ENCODE peak calls at places on chromosomes 13 and 19, in eight cellular contexts. One of them, this sample, is unnamed.

GRCh38 chr13:98405107-98405571 is 171.8 kb downstream of the STK24 start:
- DNase-seq in NCI-H1092 treated with DMSO at 0.1 percent for 48 hours: peak; percentile 71
- DNase-seq in SJSA1: no peak
- DNase-seq in effector CD4-positive, alpha-beta T cell: no peak
- DNase-seq in HTR-8/SVneo: no peak
- DNase-seq in germinal center: no peak
- DNase-seq in activated CD4-positive, CD25-positive, alpha-beta regulatory T cell treated with anti-CD3 and anti-CD28 coated beads, Interleukin-2, amount 50 U/mL, for 72 hours: no peak
- DNase-seq in EL: no peak
- DNase-seq in this sample: no peak

GRCh38 chr19:4582980-4583842 is 23.7 kb upstream of the SEMA6B start:
- DNase-seq in NCI-H1092 treated with DMSO at 0.1 percent for 48 hours: no peak
- DNase-seq in SJSA1: no peak
- DNase-seq in effector CD4-positive, alpha-beta T cell: no peak
- DNase-seq in HTR-8/SVneo: no peak
- DNase-seq in germinal center: no peak
- DNase-seq in activated CD4-positive, CD25-positive, alpha-beta regulatory T cell treated with anti-CD3 and anti-CD28 coated beads, Interleukin-2, amount 50 U/mL, for 72 hours: no peak
- DNase-seq in EL: peak; percentile 29
- DNase-seq in this sample: no peak

GRCh38 chr19:42150353-42150752 is 18.1 kb upstream of the POU2F2 start:
- DNase-seq in NCI-H1092 treated with DMSO at 0.1 percent for 48 hours: peak; percentile 81
- DNase-seq in SJSA1: no peak
- DNase-seq in effector CD4-positive, alpha-beta T cell: no peak
- DNase-seq in HTR-8/SVneo: no peak
- DNase-seq in germinal center: no peak
- DNase-seq in activated CD4-positive, CD25-positive, alpha-beta regulatory T cell treated with anti-CD3 and anti-CD28 coated beads, Interleukin-2, amount 50 U/mL, for 72 hours: no peak
- DNase-seq in EL: no peak
- DNase-seq in this sample: no peak

GRCh38 chr19:18848860-18849661 is 17.3 kb downstream of the UPF1 start:
- DNase-seq in NCI-H1092 treated with DMSO at 0.1 percent for 48 hours: no peak
- DNase-seq in SJSA1: no peak
- DNase-seq in effector CD4-positive, alpha-beta T cell: no peak
- DNase-seq in HTR-8/SVneo: no peak
- DNase-seq in germinal center: peak; percentile 34
- DNase-seq in activated CD4-positive, CD25-positive, alpha-beta regulatory T cell treated with anti-CD3 and anti-CD28 coated beads, Interleukin-2, amount 50 U/mL, for 72 hours: no peak
- DNase-seq in EL: peak; percentile 65
- DNase-seq in this sample: no peak

GRCh38 chr13:74305876-74306275 is 171.7 kb upstream of the KLF12 start:
- DNase-seq in NCI-H1092 treated with DMSO at 0.1 percent for 48 hours: no peak
- DNase-seq in SJSA1: no peak
- DNase-seq in effector CD4-positive, alpha-beta T cell: no peak
- DNase-seq in HTR-8/SVneo: no peak
- DNase-seq in germinal center: no peak
- DNase-seq in activated CD4-positive, CD25-positive, alpha-beta regulatory T cell treated with anti-CD3 and anti-CD28 coated beads, Interleukin-2, amount 50 U/mL, for 72 hours: no peak
- DNase-seq in EL: peak; percentile 12
- DNase-seq in this sample: no peak

GRCh38 chr13:80239116-80239515 is 101.8 kb downstream of the SPRY2 start:
- DNase-seq in NCI-H1092 treated with DMSO at 0.1 percent for 48 hours: no peak
- DNase-seq in SJSA1: no peak
- DNase-seq in effector CD4-positive, alpha-beta T cell: no peak
- DNase-seq in HTR-8/SVneo: no peak
- DNase-seq in germinal center: no peak
- DNase-seq in activated CD4-positive, CD25-positive, alpha-beta regulatory T cell treated with anti-CD3 and anti-CD28 coated beads, Interleukin-2, amount 50 U/mL, for 72 hours: no peak
- DNase-seq in EL: no peak
- DNase-seq in this sample: no peak

GRCh38 chr13:53004605-53005004 is 24.0 kb upstream of the OLFM4 start:
- DNase-seq in NCI-H1092 treated with DMSO at 0.1 percent for 48 hours: peak; percentile 34
- DNase-seq in SJSA1: no peak
- DNase-seq in effector CD4-positive, alpha-beta T cell: no peak
- DNase-seq in HTR-8/SVneo: no peak
- DNase-seq in germinal center: no peak
- DNase-seq in activated CD4-positive, CD25-positive, alpha-beta regulatory T cell treated with anti-CD3 and anti-CD28 coated beads, Interleukin-2, amount 50 U/mL, for 72 hours: no peak
- DNase-seq in EL: no peak
- DNase-seq in this sample: no peak

GRCh38 chr13:24651718-24652345 is 28.4 kb upstream of the ATP12A start:
- DNase-seq in NCI-H1092 treated with DMSO at 0.1 percent for 48 hours: no peak
- DNase-seq in SJSA1: no peak
- DNase-seq in effector CD4-positive, alpha-beta T cell: no peak
- DNase-seq in HTR-8/SVneo: no peak
- DNase-seq in germinal center: no peak
- DNase-seq in activated CD4-positive, CD25-positive, alpha-beta regulatory T cell treated with anti-CD3 and anti-CD28 coated beads, Interleukin-2, amount 50 U/mL, for 72 hours: no peak
- DNase-seq in EL: no peak
- DNase-seq in this sample: no peak

GRCh38 chr19:33713194-33713593 is 83.5 kb upstream of the KCTD15 start:
- DNase-seq in NCI-H1092 treated with DMSO at 0.1 percent for 48 hours: no peak
- DNase-seq in SJSA1: no peak
- DNase-seq in effector CD4-positive, alpha-beta T cell: no peak
- DNase-seq in HTR-8/SVneo: no peak
- DNase-seq in germinal center: no peak
- DNase-seq in activated CD4-positive, CD25-positive, alpha-beta regulatory T cell treated with anti-CD3 and anti-CD28 coated beads, Interleukin-2, amount 50 U/mL, for 72 hours: no peak
- DNase-seq in EL: no peak
- DNase-seq in this sample: no peak

GRCh38 chr13:28409648-28410047 is 85.3 kb downstream of the FLT1 start:
- DNase-seq in NCI-H1092 treated with DMSO at 0.1 percent for 48 hours: no peak
- DNase-seq in SJSA1: no peak
- DNase-seq in effector CD4-positive, alpha-beta T cell: no peak
- DNase-seq in HTR-8/SVneo: no peak
- DNase-seq in germinal center: no peak
- DNase-seq in activated CD4-positive, CD25-positive, alpha-beta regulatory T cell treated with anti-CD3 and anti-CD28 coated beads, Interleukin-2, amount 50 U/mL, for 72 hours: no peak
- DNase-seq in EL: no peak
- DNase-seq in this sample: no peak

GRCh38 chr13:74062933-74063332 is 71.3 kb downstream of the KLF12 start:
- DNase-seq in NCI-H1092 treated with DMSO at 0.1 percent for 48 hours: no peak
- DNase-seq in SJSA1: no peak
- DNase-seq in effector CD4-positive, alpha-beta T cell: no peak
- DNase-seq in HTR-8/SVneo: no peak
- DNase-seq in germinal center: peak; percentile 31
- DNase-seq in activated CD4-positive, CD25-positive, alpha-beta regulatory T cell treated with anti-CD3 and anti-CD28 coated beads, Interleukin-2, amount 50 U/mL, for 72 hours: no peak
- DNase-seq in EL: peak; percentile 11
- DNase-seq in this sample: no peak

GRCh38 chr19:46714523-46715106 is 2.3 kb downstream of the PRKD2 start:
- DNase-seq in NCI-H1092 treated with DMSO at 0.1 percent for 48 hours: no peak
- DNase-seq in SJSA1: no peak
- DNase-seq in effector CD4-positive, alpha-beta T cell: peak; percentile 63
- DNase-seq in HTR-8/SVneo: no peak
- DNase-seq in germinal center: peak; percentile 92
- DNase-seq in activated CD4-positive, CD25-positive, alpha-beta regulatory T cell treated with anti-CD3 and anti-CD28 coated beads, Interleukin-2, amount 50 U/mL, for 72 hours: peak; percentile 61
- DNase-seq in EL: peak; percentile 40
- DNase-seq in this sample: no peak

GRCh38 chr19:45130888-45131615 is 29.7 kb downstream of the NKPD1 start:
- DNase-seq in NCI-H1092 treated with DMSO at 0.1 percent for 48 hours: peak; percentile 41
- DNase-seq in SJSA1: no peak
- DNase-seq in effector CD4-positive, alpha-beta T cell: no peak
- DNase-seq in HTR-8/SVneo: peak; percentile 26
- DNase-seq in germinal center: no peak
- DNase-seq in activated CD4-positive, CD25-positive, alpha-beta regulatory T cell treated with anti-CD3 and anti-CD28 coated beads, Interleukin-2, amount 50 U/mL, for 72 hours: no peak
- DNase-seq in EL: no peak
- DNase-seq in this sample: no peak

GRCh38 chr19:21127001-21127400 is 14.8 kb upstream of the ZNF431 start:
- DNase-seq in NCI-H1092 treated with DMSO at 0.1 percent for 48 hours: no peak
- DNase-seq in SJSA1: no peak
- DNase-seq in effector CD4-positive, alpha-beta T cell: no peak
- DNase-seq in HTR-8/SVneo: no peak
- DNase-seq in germinal center: no peak
- DNase-seq in activated CD4-positive, CD25-positive, alpha-beta regulatory T cell treated with anti-CD3 and anti-CD28 coated beads, Interleukin-2, amount 50 U/mL, for 72 hours: no peak
- DNase-seq in EL: no peak
- DNase-seq in this sample: no peak

GRCh38 chr19:56309511-56310185 is 5.0 kb downstream of the ZSCAN5A start:
- DNase-seq in NCI-H1092 treated with DMSO at 0.1 percent for 48 hours: peak; percentile 3
- DNase-seq in SJSA1: no peak
- DNase-seq in effector CD4-positive, alpha-beta T cell: peak; percentile 27
- DNase-seq in HTR-8/SVneo: peak; percentile 19
- DNase-seq in germinal center: peak; percentile 76
- DNase-seq in activated CD4-positive, CD25-positive, alpha-beta regulatory T cell treated with anti-CD3 and anti-CD28 coated beads, Interleukin-2, amount 50 U/mL, for 72 hours: peak; percentile 69
- DNase-seq in EL: peak; percentile 45
- DNase-seq in this sample: no peak

GRCh38 chr13:24135674-24136300 is 24.7 kb upstream of the SPATA13 start:
- DNase-seq in NCI-H1092 treated with DMSO at 0.1 percent for 48 hours: no peak
- DNase-seq in SJSA1: no peak
- DNase-seq in effector CD4-positive, alpha-beta T cell: no peak
- DNase-seq in HTR-8/SVneo: no peak
- DNase-seq in germinal center: no peak
- DNase-seq in activated CD4-positive, CD25-positive, alpha-beta regulatory T cell treated with anti-CD3 and anti-CD28 coated beads, Interleukin-2, amount 50 U/mL, for 72 hours: no peak
- DNase-seq in EL: peak; percentile 52
- DNase-seq in this sample: no peak

GRCh38 chr13:43077906-43078305 is 54.5 kb downstream of the DNAJC15 start:
- DNase-seq in NCI-H1092 treated with DMSO at 0.1 percent for 48 hours: no peak
- DNase-seq in SJSA1: no peak
- DNase-seq in effector CD4-positive, alpha-beta T cell: no peak
- DNase-seq in HTR-8/SVneo: no peak
- DNase-seq in germinal center: no peak
- DNase-seq in activated CD4-positive, CD25-positive, alpha-beta regulatory T cell treated with anti-CD3 and anti-CD28 coated beads, Interleukin-2, amount 50 U/mL, for 72 hours: no peak
- DNase-seq in EL: no peak
- DNase-seq in this sample: no peak

GRCh38 chr13:76927955-76928354 is 20.4 kb upstream of the ACOD1 start:
- DNase-seq in NCI-H1092 treated with DMSO at 0.1 percent for 48 hours: no peak
- DNase-seq in SJSA1: no peak
- DNase-seq in effector CD4-positive, alpha-beta T cell: no peak
- DNase-seq in HTR-8/SVneo: no peak
- DNase-seq in germinal center: no peak
- DNase-seq in activated CD4-positive, CD25-positive, alpha-beta regulatory T cell treated with anti-CD3 and anti-CD28 coated beads, Interleukin-2, amount 50 U/mL, for 72 hours: no peak
- DNase-seq in EL: no peak
- DNase-seq in this sample: no peak

GRCh38 chr19:55809381-55810058 is 22.3 kb downstream of the NLRP11 start:
- DNase-seq in NCI-H1092 treated with DMSO at 0.1 percent for 48 hours: peak; percentile 88
- DNase-seq in SJSA1: peak; percentile 56
- DNase-seq in effector CD4-positive, alpha-beta T cell: no peak
- DNase-seq in HTR-8/SVneo: peak; percentile 46
- DNase-seq in germinal center: peak; percentile 71
- DNase-seq in activated CD4-positive, CD25-positive, alpha-beta regulatory T cell treated with anti-CD3 and anti-CD28 coated beads, Interleukin-2, amount 50 U/mL, for 72 hours: no peak
- DNase-seq in EL: peak; percentile 68
- DNase-seq in this sample: no peak

GRCh38 chr19:39671739-39672363 is 16.1 kb downstream of the LGALS16 start:
- DNase-seq in NCI-H1092 treated with DMSO at 0.1 percent for 48 hours: peak; percentile 68
- DNase-seq in SJSA1: no peak
- DNase-seq in effector CD4-positive, alpha-beta T cell: peak; percentile 37
- DNase-seq in HTR-8/SVneo: peak; percentile 38
- DNase-seq in germinal center: peak; percentile 42
- DNase-seq in activated CD4-positive, CD25-positive, alpha-beta regulatory T cell treated with anti-CD3 and anti-CD28 coated beads, Interleukin-2, amount 50 U/mL, for 72 hours: no peak
- DNase-seq in EL: peak; percentile 47
- DNase-seq in this sample: no peak

GRCh38 chr13:79516590-79516989 is 35.6 kb downstream of the NDFIP2 start:
- DNase-seq in NCI-H1092 treated with DMSO at 0.1 percent for 48 hours: no peak
- DNase-seq in SJSA1: no peak
- DNase-seq in effector CD4-positive, alpha-beta T cell: no peak
- DNase-seq in HTR-8/SVneo: no peak
- DNase-seq in germinal center: no peak
- DNase-seq in activated CD4-positive, CD25-positive, alpha-beta regulatory T cell treated with anti-CD3 and anti-CD28 coated beads, Interleukin-2, amount 50 U/mL, for 72 hours: no peak
- DNase-seq in EL: no peak
- DNase-seq in this sample: no peak

GRCh38 chr19:15112385-15112784 is 5.2 kb downstream of the SYDE1 start:
- DNase-seq in NCI-H1092 treated with DMSO at 0.1 percent for 48 hours: no peak
- DNase-seq in SJSA1: no peak
- DNase-seq in effector CD4-positive, alpha-beta T cell: no peak
- DNase-seq in HTR-8/SVneo: no peak
- DNase-seq in germinal center: no peak
- DNase-seq in activated CD4-positive, CD25-positive, alpha-beta regulatory T cell treated with anti-CD3 and anti-CD28 coated beads, Interleukin-2, amount 50 U/mL, for 72 hours: no peak
- DNase-seq in EL: no peak
- DNase-seq in this sample: no peak